ENCODE peak calls at places on chromosome 4, in seven cellular contexts. S, H, F, T, E, B and M are unnamed samples.

GRCh38 chr4:148834804-148835598 is 392.8 kb upstream of the NR3C2 start:
- DNase-seq in S (peak; percentile 36), H (peak; percentile 22), F (peak; percentile 23), T (no peak), E (no peak), B (no peak), M (no peak)

GRCh38 chr4:84691170-84691691 is 108.3 kb downstream of the CDS1 start:
- DNase-seq in S (no peak), H (peak; percentile 88), F (peak; percentile 99), T (no peak), E (no peak), B (no peak), M (no peak)

GRCh38 chr4:663438-664428 is 10.3 kb downstream of the ATP5ME start:
- DNase-seq in S (peak; percentile 82), H (no peak), F (no peak), T (no peak), E (peak; percentile 73), B (peak; percentile 96), M (peak; percentile 73)

GRCh38 chr4:61201562-61202099 is 1.5 kb downstream of the ADGRL3 start:
- DNase-seq in S (peak; percentile 20), H (peak; percentile 45), F (no peak), T (no peak), E (no peak), B (peak; percentile 49), M (peak; percentile 10)

GRCh38 chr4:40621592-40622512 is 7.8 kb downstream of the RBM47 start:
- DNase-seq in S (peak; percentile 79), H (peak; percentile 99), F (peak; percentile 99), T (peak; percentile 86), E (no peak), B (no peak), M (no peak)

GRCh38 chr4:85738721-85739120 is 263.8 kb downstream of the ARHGAP24 start:
- DNase-seq in S (no peak), H (no peak), F (no peak), T (no peak), E (no peak), B (no peak), M (no peak)

GRCh38 chr4:96649536-96649935 is 809.6 kb downstream of the PDHA2 start:
- DNase-seq in S (no peak), H (no peak), F (no peak), T (no peak), E (no peak), B (no peak), M (no peak)

GRCh38 chr4:186701273-186701672 is 22.4 kb downstream of the FAT1 start:
- DNase-seq in S (no peak), H (peak; percentile 50), F (peak; percentile 53), T (no peak), E (no peak), B (peak; percentile 89), M (no peak)

GRCh38 chr4:71559957-71560541 is 221.2 kb downstream of the SLC4A4 start:
- DNase-seq in S (no peak), H (no peak), F (peak; percentile 54), T (no peak), E (no peak), B (no peak), M (no peak)

GRCh38 chr4:7206385-7206784 is 14.0 kb downstream of the SORCS2 start:
- DNase-seq in S (no peak), H (peak; percentile 80), F (peak; percentile 70), T (peak; percentile 51), E (no peak), B (no peak), M (peak; percentile 88)

DNA sequence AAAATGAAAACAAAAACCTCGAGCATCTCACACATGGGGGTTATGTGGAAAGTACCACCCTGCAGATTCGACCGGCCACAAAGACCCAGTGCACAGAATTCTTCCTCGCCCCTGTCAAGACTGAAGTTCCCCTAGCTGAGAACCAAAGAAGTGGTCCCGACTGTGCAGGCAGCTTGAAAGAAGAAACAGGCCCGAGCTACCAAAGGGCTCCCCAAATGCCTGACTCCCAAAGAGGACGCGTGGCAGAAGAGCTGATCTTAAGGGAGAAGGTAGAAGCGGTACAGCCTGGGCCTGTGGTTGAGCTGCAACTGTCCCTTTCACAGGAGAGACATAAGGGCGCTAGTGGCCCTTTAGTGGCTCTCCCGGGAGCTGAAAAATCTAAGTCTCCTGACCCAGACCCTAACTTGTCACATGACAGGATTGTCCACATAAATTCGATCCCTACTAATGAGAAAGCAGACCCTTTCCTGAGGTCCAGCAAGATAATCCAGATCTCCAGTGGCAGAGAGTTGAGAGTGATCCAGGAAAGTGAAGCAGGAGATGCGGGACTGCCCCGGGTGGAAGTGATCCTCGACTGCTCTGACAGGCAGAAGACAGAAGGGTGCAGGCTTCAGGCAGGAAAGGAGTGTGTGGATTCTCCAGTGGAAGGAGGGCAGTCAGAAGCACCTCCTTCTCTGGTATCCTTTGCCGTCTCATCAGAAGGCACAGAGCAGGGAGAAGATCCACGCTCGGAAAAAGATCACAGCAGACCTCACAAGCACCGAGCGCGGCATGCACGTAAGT is 108.8 kb upstream of the MYOZ2 start:
- DNase-seq in S (no peak), H (no peak), F (no peak), T (peak; percentile 39), E (no peak), B (no peak), M (no peak)
- H3K4me3 ChIP-seq in S (no peak overlapping the region), H (peak overlapping the region; percentile 82), F (no peak overlapping the region), T (peak overlapping the region; percentile 55), E (no peak overlapping the region), B (no peak overlapping the region), M (no peak overlapping the region)

GRCh38 chr4:80489798-80490197 is 154.3 kb downstream of the CFAP299 start:
- DNase-seq in S (no peak), H (no peak), F (no peak), T (no peak), E (no peak), B (no peak), M (no peak)
- H3K4me3 ChIP-seq in S (no peak overlapping the region), H (no peak overlapping the region), F (no peak overlapping the region), T (no peak overlapping the region), E (no peak overlapping the region), B (no peak overlapping the region), M (no peak overlapping the region)

DNA sequence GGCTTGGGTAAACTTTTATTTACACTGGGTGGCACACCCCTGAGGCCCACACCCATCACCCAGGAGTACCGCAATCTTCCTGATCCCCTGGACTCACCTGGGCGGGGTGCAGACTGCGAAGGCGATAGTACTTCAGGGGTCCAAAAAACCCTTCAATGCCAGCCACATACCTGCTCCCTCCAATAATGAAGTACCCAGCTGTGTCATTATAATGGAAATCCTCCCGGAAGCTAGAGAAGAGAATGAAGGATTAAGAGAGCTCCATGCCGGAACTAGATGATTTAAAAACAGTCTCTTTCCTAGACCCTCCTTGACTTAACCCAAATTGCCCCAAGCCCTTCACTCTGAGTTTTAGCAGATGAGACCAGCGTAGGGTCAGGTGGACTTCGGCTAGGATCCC is 40.9 kb downstream of the SEL1L3 start:
- DNase-seq in S (no peak), H (no peak), F (no peak), T (no peak), E (no peak), B (peak; percentile 52), M (no peak)
- H3K4me3 ChIP-seq in S (no peak overlapping the region), H (no peak overlapping the region), F (no peak overlapping the region), T (no peak overlapping the region), E (no peak overlapping the region), B (no peak overlapping the region), M (no peak overlapping the region)

GRCh38 chr4:38674206-38675144 is 10.5 kb downstream of the KLF3 start:
- DNase-seq in S (peak; percentile 48), H (no peak), F (peak; percentile 65), T (no peak), E (no peak), B (peak; percentile 17), M (no peak)

GRCh38 chr4:38673109-38673978 is 9.3 kb downstream of the KLF3 start:
- DNase-seq in S (peak; percentile 70), H (peak; percentile 69), F (peak; percentile 81), T (no peak), E (no peak), B (peak; percentile 43), M (peak; percentile 39)

GRCh38 chr4:38676986-38677385 is 13.0 kb downstream of the KLF3 start:
- DNase-seq in S (no peak), H (no peak), F (no peak), T (no peak), E (no peak), B (no peak), M (no peak)

GRCh38 chr4:38677466-38677865 is 13.5 kb downstream of the KLF3 start:
- DNase-seq in S (no peak), H (no peak), F (no peak), T (no peak), E (no peak), B (no peak), M (no peak)

GRCh38 chr4:38675167-38676121 is 11.4 kb downstream of the KLF3 start:
- DNase-seq in S (peak; percentile 90), H (peak; percentile 95), F (peak; percentile 92), T (peak; percentile 89), E (peak; percentile 74), B (peak; percentile 70), M (peak; percentile 87)
- H3K4me3 ChIP-seq in S (peak overlapping the region; percentile 2), H (peak overlapping the region; percentile 25), F (peak overlapping the region; percentile 10), T (no peak overlapping the region), E (peak overlapping the region; percentile 26), B (no peak overlapping the region), M (no peak overlapping the region)

DNA sequence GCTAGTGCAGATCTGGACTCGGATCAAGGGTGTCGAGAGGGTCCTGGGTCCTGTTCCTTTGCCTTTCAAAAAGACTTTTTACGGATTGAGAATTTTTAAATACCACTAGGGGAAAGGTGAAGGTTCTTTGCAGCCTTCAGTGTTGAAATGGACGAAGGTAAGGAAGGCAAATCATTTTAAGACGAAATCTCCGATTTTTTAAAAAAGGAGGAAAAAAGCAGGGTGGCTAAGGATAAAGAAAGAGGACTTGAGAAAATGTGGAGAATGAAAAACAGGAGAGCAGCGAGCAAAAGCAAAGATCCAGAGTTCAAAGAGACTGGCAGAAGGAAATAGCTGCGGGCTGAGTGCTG is 333 bp downstream of the EPHA5 start:
- DNase-seq in S (no peak), H (no peak), F (no peak), T (no peak), E (no peak), B (no peak), M (no peak)
- H3K4me3 ChIP-seq in S (peak overlapping the region; percentile 63), H (peak overlapping the region; percentile 77), F (peak overlapping the region; percentile 80), T (peak overlapping the region; percentile 45), E (no peak overlapping the region), B (peak overlapping the region; percentile 45), M (peak overlapping the region; percentile 64)